ENCODE peak calls at places on chromosomes 11 and 22, in six cellular contexts. X is GM19239; B is activated T-helper 9 cell treated with anti-CD3 and anti-CD28 coated beads, Interleukin-2, amount 50 U/mL, for 16 hours; R is heart right ventricle; Z is GM23338; G is DMS 273 treated with DMSO at 0.1 percent for 48 hours. Y is an unnamed sample.

GRCh38 chr11:45932217-45932616 is 9.8 kb downstream of the LARGE2 start:
- DNase-seq in X (no peak), B (no peak), R (no peak), Z (no peak), G (no peak), Y (no peak)

GRCh38 chr11:96097844-96098421 is 174.0 kb upstream of the MTMR2 start:
- DNase-seq in X (no peak), B (no peak), R (no peak), Z (no peak), G (no peak), Y (no peak)

GRCh38 chr11:105719073-105719846 is 109.4 kb downstream of the GRIA4 start:
- DNase-seq in X (no peak), B (no peak), R (no peak), Z (no peak), G (no peak), Y (no peak)

GRCh38 chr22:40363059-40363458 is 7.3 kb upstream of the SGSM3 start:
- DNase-seq in X (no peak), B (no peak), R (no peak), Z (no peak), G (no peak), Y (no peak)

GRCh38 chr11:122663764-122664163 is 8.2 kb downstream of the UBASH3B start:
- DNase-seq in X (no peak), B (no peak), R (no peak), Z (no peak), G (no peak), Y (no peak)

GRCh38 chr11:15145635-15146034 is 30.9 kb downstream of the INSC start:
- DNase-seq in X (no peak), B (no peak), R (no peak), Z (no peak), G (no peak), Y (no peak)

GRCh38 chr22:30694638-30695350 is at the start of gene OSBP2:
- DNase-seq in X (no peak), B (peak; percentile 5), R (peak; percentile 38), Z (peak; percentile 55), G (no peak), Y (no peak)

GRCh38 chr22:46803936-46804335 is 41.5 kb downstream of the TBC1D22A start:
- DNase-seq in X (no peak), B (no peak), R (no peak), Z (no peak), G (no peak), Y (no peak)

GRCh38 chr11:126355324-126355925 is at the start of gene ST3GAL4:
- DNase-seq in X (peak; percentile 88), B (peak; percentile 57), R (peak; percentile 91), Z (peak; percentile 89), G (peak; percentile 31), Y (no peak)

GRCh38 chr11:96311120-96311568 is 31.9 kb downstream of the MAML2 start:
- DNase-seq in X (no peak), B (no peak), R (no peak), Z (no peak), G (no peak), Y (no peak)

GRCh38 chr11:57276857-57277505 is 39.9 kb upstream of the APLNR start:
- DNase-seq in X (no peak), B (no peak), R (no peak), Z (no peak), G (no peak), Y (no peak)

GRCh38 chr11:69361048-69361447 is 67.1 kb downstream of the MYEOV start:
- DNase-seq in X (no peak), B (no peak), R (no peak), Z (no peak), G (no peak), Y (no peak)

GRCh38 chr11:42576318-42576717 is 735.5 kb upstream of the API5 start:
- DNase-seq in X (no peak), B (no peak), R (no peak), Z (no peak), G (no peak), Y (no peak)

GRCh38 chr22:36891646-36892045 is 21.8 kb upstream of the CSF2RB start:
- DNase-seq in X (no peak), B (no peak), R (no peak), Z (no peak), G (no peak), Y (no peak)

GRCh38 chr22:28917747-28918543 is 34.6 kb downstream of the ZNRF3 start:
- DNase-seq in X (no peak), B (no peak), R (peak; percentile 30), Z (peak; percentile 54), G (peak; percentile 72), Y (no peak)

GRCh38 chr22:30235687-30236170 is 10.8 kb downstream of the LIF start:
- DNase-seq in X (no peak), B (no peak), R (no peak), Z (peak; percentile 56), G (no peak), Y (no peak)

Y was measured in CD14-positive monocyte.